ENCODE peak calls at places on chromosomes 5 and 9, in eight cellular contexts. N is Caco-2, Z is HL-60, C is GM23338, T is uterus, S is tibial nerve, K is adrenal gland, I is tibial artery. P is an unnamed sample.

GRCh38 chr5:138334867-138335447 is 3.1 kb upstream of the FAM53C start:
- DNase-seq in N (no peak), Z (no peak), K (peak; percentile 77), C (no peak), T (no peak), S (no peak), I (no peak), P (no peak)

GRCh38 chr5:179414459-179415215 is 69.4 kb upstream of the ADAMTS2 start:
- DNase-seq in C (no peak), T (no peak), Z (no peak), I (no peak), S (no peak), K (peak; percentile 29), N (no peak), P (no peak)

GRCh38 chr9:100350188-100350587 is 2.6 kb downstream of the TEX10 start:
- DNase-seq in I (no peak), C (no peak), T (no peak), Z (peak; percentile 7), K (no peak), N (no peak), S (no peak), P (no peak)

GRCh38 chr5:145825751-145826180 is 9.4 kb downstream of the PRELID2 start:
- DNase-seq in Z (peak; percentile 9), N (peak; percentile 45), S (no peak), K (no peak), T (no peak), I (no peak), C (peak; percentile 83), P (no peak)

GRCh38 chr5:136018814-136019777 is 9.7 kb upstream of the TGFBI start:
- DNase-seq in C (no peak), S (peak; percentile 94), K (peak; percentile 71), I (no peak), N (no peak), Z (no peak), T (peak; percentile 87), P (no peak)

GRCh38 chr5:72109625-72110024 is 2.4 kb downstream of the MAP1B start:
- DNase-seq in T (no peak), I (peak; percentile 75), C (peak; percentile 33), K (peak; percentile 73), S (no peak), N (no peak), Z (no peak), P (no peak)

GRCh38 chr5:52283221-52283620 is 504.5 kb upstream of the ITGA1 start:
- DNase-seq in K (peak; percentile 83), T (no peak), C (no peak), N (no peak), I (no peak), Z (no peak), S (no peak), P (no peak)

GRCh38 chr5:15695171-15695676 is 195.2 kb downstream of the FBXL7 start:
- DNase-seq in N (no peak), I (no peak), Z (no peak), C (no peak), K (no peak), T (peak; percentile 40), S (no peak), P (no peak)

GRCh38 chr5:142748568-142749249 is 21.5 kb upstream of the ARHGAP26 start:
- DNase-seq in K (peak; percentile 60), T (no peak), S (no peak), N (peak; percentile 73), Z (peak; percentile 45), I (no peak), C (peak; percentile 73), P (peak; percentile 29)

GRCh38 chr9:83992407-83992806 is 11.8 kb downstream of the RMI1 start:
- DNase-seq in K (no peak), I (no peak), C (no peak), S (no peak), N (peak; percentile 3), T (no peak), Z (no peak), P (no peak)

GRCh38 chr9:114799441-114799840 is 6.4 kb downstream of the TNFSF15 start:
- DNase-seq in K (no peak), S (no peak), Z (no peak), N (peak; percentile 77), C (peak; percentile 63), I (no peak), T (no peak), P (no peak)
- H3K27me3 ChIP-seq in K (no peaks in the 10 kb centered on the region), S (no peaks in the 10 kb centered on the region), Z (no peaks in the 10 kb centered on the region), N (no peaks in the 10 kb centered on the region), C (no peaks in the 10 kb centered on the region), I (no peaks in the 10 kb centered on the region), T (no peaks in the 10 kb centered on the region), P (peaks cover 50% of the 10 kb centered on the region)

GRCh38 chr5:150738862-150739261 is 20.0 kb downstream of the DCTN4 start:
- DNase-seq in S (no peak), T (no peak), I (no peak), Z (no peak), C (no peak), N (no peak), K (no peak), P (no peak)
- TF ChIP-seq CTCF in S (no peak), T (no peak), I (no peak), Z (no peak), C (no peak), N (no peak), K (no peak), P (no peak)

DNA sequence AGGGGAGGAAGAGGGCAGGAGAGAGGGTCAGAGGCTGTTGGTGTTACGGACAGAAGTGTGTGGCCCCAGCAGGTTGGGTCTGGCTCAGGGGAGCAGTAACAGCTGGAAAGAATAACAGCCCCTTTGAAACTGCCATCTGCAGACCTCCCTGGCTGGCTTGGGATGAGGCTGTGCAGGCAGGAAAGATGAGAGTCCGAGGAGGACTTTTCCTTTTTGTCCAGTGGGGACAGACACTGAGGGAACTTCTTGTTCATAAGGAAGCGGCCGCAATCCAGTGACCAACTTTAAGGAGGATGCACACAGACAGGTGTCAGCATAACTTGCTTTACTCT is 14.8 kb upstream of the PLEKHG4B start:
- DNase-seq in I (no peak), S (no peak), C (no peak), Z (no peak), T (no peak), K (no peak), N (no peak), P (no peak)
- H3K27me3 ChIP-seq in I (no peaks in the 10 kb centered on the region), S (no peaks in the 10 kb centered on the region), C (no peaks in the 10 kb centered on the region), Z (no peaks in the 10 kb centered on the region), T (no peaks in the 10 kb centered on the region), K (no peaks in the 10 kb centered on the region), N (no peaks in the 10 kb centered on the region), P (peaks cover 61% of the 10 kb centered on the region)

GRCh38 chr5:103224894-103225246 is 33.7 kb upstream of the MACIR start:
- DNase-seq in C (no peak), I (no peak), N (no peak), T (no peak), K (no peak), Z (no peak), S (no peak), P (no peak)
- TF ChIP-seq CTCF in C (no peak), I (no peak), N (no peak), T (no peak), K (no peak), Z (no peak), S (no peak), P (no peak)

GRCh38 chr5:3997670-3998069 is 402.0 kb downstream of the IRX1 start:
- DNase-seq in Z (no peak), N (no peak), S (no peak), K (no peak), C (no peak), T (no peak), I (no peak), P (no peak)

GRCh38 chr5:3993856-3994473 is 398.3 kb downstream of the IRX1 start:
- DNase-seq in K (no peak), C (no peak), S (no peak), I (no peak), Z (peak; percentile 90), T (no peak), N (no peak), P (peak; percentile 65)

GRCh38 chr5:3996871-3997410 is 401.3 kb downstream of the IRX1 start:
- DNase-seq in N (no peak), I (no peak), C (no peak), Z (no peak), T (no peak), K (no peak), S (no peak), P (no peak)

GRCh38 chr5:3995954-3996619 is 400.5 kb downstream of the IRX1 start:
- DNase-seq in I (no peak), K (no peak), N (no peak), T (no peak), Z (no peak), S (no peak), C (no peak), P (no peak)

DNA sequence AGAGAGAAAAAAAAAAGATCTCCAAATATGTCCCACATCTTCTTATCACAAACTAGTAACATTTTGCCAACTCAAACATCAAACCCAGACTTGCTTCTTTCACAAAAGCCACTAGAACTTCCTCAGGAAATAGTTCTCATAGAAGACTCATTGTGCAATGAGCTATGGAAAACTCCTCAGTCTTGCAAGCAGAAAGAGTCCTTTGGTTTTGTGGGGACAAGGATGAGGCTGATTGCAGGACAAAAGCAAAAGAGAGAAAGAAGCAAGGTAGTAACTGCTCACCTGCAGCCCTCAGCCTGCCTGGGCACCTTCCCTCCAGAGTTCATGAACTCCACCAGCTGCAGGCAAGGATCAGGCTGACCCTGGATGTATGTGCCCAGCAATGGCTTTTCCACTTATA is 399.0 kb downstream of the IRX1 start:
- DNase-seq in I (no peak), Z (peak; percentile 35), T (no peak), N (no peak), S (no peak), K (no peak), C (no peak), P (no peak)
- H3K27me3 ChIP-seq in I (no peaks in the 10 kb centered on the region), Z (no peaks in the 10 kb centered on the region), T (no peaks in the 10 kb centered on the region), N (no peaks in the 10 kb centered on the region), S (no peaks in the 10 kb centered on the region), K (no peaks in the 10 kb centered on the region), C (no peaks in the 10 kb centered on the region), P (peaks cover 2% of the 10 kb centered on the region)

P was measured in left ventricle myocardium inferior.